ENCODE peak calls at places on chromosome 16, in six cellular contexts. One of them, this sample, is unnamed.

GRCh38 chr16:5619314-5619713 is 521.7 kb upstream of the EEF2KMT start:
- DNase-seq in epithelial cell of proximal tubule: no peak
- DNase-seq in PC-3: no peak
- DNase-seq in HL-60: no peak
- DNase-seq in astrocyte of the spinal cord: no peak
- DNase-seq in CD8-positive, alpha-beta T cell: no peak
- DNase-seq in this sample: no peak

GRCh38 chr16:19245326-19245925 is 40.1 kb upstream of the CLEC19A start:
- DNase-seq in epithelial cell of proximal tubule: no peak
- DNase-seq in PC-3: no peak
- DNase-seq in HL-60: no peak
- DNase-seq in astrocyte of the spinal cord: no peak
- DNase-seq in CD8-positive, alpha-beta T cell: no peak
- DNase-seq in this sample: no peak

GRCh38 chr16:48117217-48118105 is 38.3 kb downstream of the ABCC12 start:
- DNase-seq in epithelial cell of proximal tubule: no peak
- DNase-seq in PC-3: peak
- DNase-seq in HL-60: peak
- DNase-seq in astrocyte of the spinal cord: peak
- DNase-seq in CD8-positive, alpha-beta T cell: peak
- DNase-seq in this sample: no peak

GRCh38 chr16:3060339-3061127 is 4.9 kb upstream of the IL32 start:
- DNase-seq in epithelial cell of proximal tubule: no peak
- DNase-seq in PC-3: no peak
- DNase-seq in HL-60: no peak
- DNase-seq in astrocyte of the spinal cord: no peak
- DNase-seq in CD8-positive, alpha-beta T cell: no peak
- DNase-seq in this sample: no peak

GRCh38 chr16:83015871-83016270 is 389.1 kb downstream of the CDH13 start:
- DNase-seq in epithelial cell of proximal tubule: no peak
- DNase-seq in PC-3: no peak
- DNase-seq in HL-60: no peak
- DNase-seq in astrocyte of the spinal cord: no peak
- DNase-seq in CD8-positive, alpha-beta T cell: no peak
- DNase-seq in this sample: no peak

GRCh38 chr16:86044881-86045600 is 146.1 kb downstream of the IRF8 start:
- DNase-seq in epithelial cell of proximal tubule: no peak
- DNase-seq in PC-3: no peak
- DNase-seq in HL-60: no peak
- DNase-seq in astrocyte of the spinal cord: no peak
- DNase-seq in CD8-positive, alpha-beta T cell: peak
- DNase-seq in this sample: no peak

GRCh38 chr16:87761020-87761506 is 4.7 kb downstream of the KLHDC4 start:
- DNase-seq in epithelial cell of proximal tubule: no peak
- DNase-seq in PC-3: no peak
- DNase-seq in HL-60: no peak
- DNase-seq in astrocyte of the spinal cord: no peak
- DNase-seq in CD8-positive, alpha-beta T cell: no peak
- DNase-seq in this sample: no peak

GRCh38 chr16:79698341-79698753 is 97.8 kb upstream of the MAF start:
- DNase-seq in epithelial cell of proximal tubule: no peak
- DNase-seq in PC-3: no peak
- DNase-seq in HL-60: no peak
- DNase-seq in astrocyte of the spinal cord: peak
- DNase-seq in CD8-positive, alpha-beta T cell: no peak
- DNase-seq in this sample: no peak

GRCh38 chr16:81544261-81544660 is 99.7 kb downstream of the CMIP start:
- DNase-seq in epithelial cell of proximal tubule: no peak
- DNase-seq in PC-3: no peak
- DNase-seq in HL-60: no peak
- DNase-seq in astrocyte of the spinal cord: no peak
- DNase-seq in CD8-positive, alpha-beta T cell: no peak
- DNase-seq in this sample: no peak

GRCh38 chr16:28845173-28846079 is 722 bp downstream of the TUFM start:
- DNase-seq in epithelial cell of proximal tubule: no peak
- DNase-seq in PC-3: peak
- DNase-seq in HL-60: no peak
- DNase-seq in astrocyte of the spinal cord: peak
- DNase-seq in CD8-positive, alpha-beta T cell: no peak
- DNase-seq in this sample: peak

GRCh38 chr16:27199747-27200146 is 3.6 kb upstream of the KDM8 start:
- DNase-seq in epithelial cell of proximal tubule: no peak
- DNase-seq in PC-3: no peak
- DNase-seq in HL-60: peak
- DNase-seq in astrocyte of the spinal cord: peak
- DNase-seq in CD8-positive, alpha-beta T cell: peak
- DNase-seq in this sample: peak

GRCh38 chr16:67943256-67943618 is 683 bp downstream of the LCAT start:
- DNase-seq in epithelial cell of proximal tubule: no peak
- DNase-seq in PC-3: no peak
- DNase-seq in HL-60: no peak
- DNase-seq in astrocyte of the spinal cord: no peak
- DNase-seq in CD8-positive, alpha-beta T cell: no peak
- DNase-seq in this sample: no peak

GRCh38 chr16:22816475-22816874 is 2.5 kb downstream of the HS3ST2 start:
- DNase-seq in epithelial cell of proximal tubule: peak
- DNase-seq in PC-3: peak
- DNase-seq in HL-60: no peak
- DNase-seq in astrocyte of the spinal cord: no peak
- DNase-seq in CD8-positive, alpha-beta T cell: no peak
- DNase-seq in this sample: no peak

GRCh38 chr16:72860726-72861562 is 187.0 kb downstream of the ZFHX3 start:
- DNase-seq in epithelial cell of proximal tubule: no peak
- DNase-seq in PC-3: no peak
- DNase-seq in HL-60: no peak
- DNase-seq in astrocyte of the spinal cord: no peak
- DNase-seq in CD8-positive, alpha-beta T cell: no peak
- DNase-seq in this sample: no peak

GRCh38 chr16:57108432-57108831 is 16.0 kb downstream of the CPNE2 start:
- DNase-seq in epithelial cell of proximal tubule: no peak
- DNase-seq in PC-3: no peak
- DNase-seq in HL-60: no peak
- DNase-seq in astrocyte of the spinal cord: no peak
- DNase-seq in CD8-positive, alpha-beta T cell: no peak
- DNase-seq in this sample: no peak

GRCh38 chr16:52069866-52070265 is 477.1 kb downstream of the TOX3 start:
- DNase-seq in epithelial cell of proximal tubule: no peak
- DNase-seq in PC-3: peak
- DNase-seq in HL-60: no peak
- DNase-seq in astrocyte of the spinal cord: peak
- DNase-seq in CD8-positive, alpha-beta T cell: no peak
- DNase-seq in this sample: no peak

GRCh38 chr16:84546669-84547538 is 42.4 kb upstream of the MEAK7 start:
- DNase-seq in epithelial cell of proximal tubule: no peak
- DNase-seq in PC-3: no peak
- DNase-seq in HL-60: no peak
- DNase-seq in astrocyte of the spinal cord: no peak
- DNase-seq in CD8-positive, alpha-beta T cell: no peak
- DNase-seq in this sample: no peak

GRCh38 chr16:84548508-84548907 is 44.0 kb upstream of the MEAK7 start:
- DNase-seq in epithelial cell of proximal tubule: no peak
- DNase-seq in PC-3: no peak
- DNase-seq in HL-60: no peak
- DNase-seq in astrocyte of the spinal cord: no peak
- DNase-seq in CD8-positive, alpha-beta T cell: peak
- DNase-seq in this sample: no peak

GRCh38 chr16:84547539-84548058 is 43.1 kb upstream of the MEAK7 start:
- DNase-seq in epithelial cell of proximal tubule: no peak
- DNase-seq in PC-3: no peak
- DNase-seq in HL-60: no peak
- DNase-seq in astrocyte of the spinal cord: no peak
- DNase-seq in CD8-positive, alpha-beta T cell: no peak
- DNase-seq in this sample: no peak

GRCh38 chr16:84550096-84550495 is 45.6 kb upstream of the MEAK7 start:
- DNase-seq in epithelial cell of proximal tubule: no peak
- DNase-seq in PC-3: no peak
- DNase-seq in HL-60: no peak
- DNase-seq in astrocyte of the spinal cord: no peak
- DNase-seq in CD8-positive, alpha-beta T cell: no peak
- DNase-seq in this sample: no peak

DNA sequence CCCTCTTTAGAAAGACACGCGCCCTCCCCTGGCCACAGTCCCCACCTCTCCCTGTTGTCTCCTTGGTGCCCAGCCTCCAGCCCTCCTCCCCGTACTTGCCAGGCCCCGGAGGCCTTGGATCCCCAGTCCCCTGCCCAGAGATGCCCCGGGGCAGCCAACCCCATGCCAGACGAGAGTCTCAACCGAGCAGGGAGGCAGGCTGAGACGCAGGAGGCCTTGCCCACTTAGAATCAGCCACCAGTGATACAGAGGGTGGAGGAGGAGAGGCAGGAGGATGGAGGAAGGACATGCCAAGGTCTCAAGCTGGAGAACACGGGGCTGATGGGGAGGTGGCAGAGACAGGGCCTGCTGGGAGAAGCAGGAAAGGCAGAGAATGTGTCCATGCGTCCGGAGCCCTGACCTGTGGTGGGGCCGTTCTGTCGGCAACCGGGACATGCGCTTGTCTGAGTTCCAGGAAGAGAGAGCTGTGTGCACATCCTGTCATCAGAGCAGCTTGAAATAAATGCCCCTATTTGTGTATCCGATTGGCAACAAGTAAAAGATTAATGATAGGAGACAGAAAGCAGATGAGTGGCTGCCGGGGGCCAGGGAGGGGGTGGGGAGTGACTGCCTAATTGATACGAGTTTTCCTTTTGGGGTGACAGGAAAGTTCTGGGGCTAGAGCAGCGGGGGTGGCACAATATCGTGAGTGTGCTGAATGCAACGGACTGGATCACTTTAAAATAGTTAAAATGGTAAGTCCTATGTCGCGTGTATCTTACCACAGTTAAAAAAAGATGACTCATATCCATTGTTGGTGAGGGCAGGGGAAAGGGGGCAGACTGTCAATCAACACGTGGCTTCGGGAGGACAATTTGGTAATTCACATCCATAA is 44.7 kb upstream of the MEAK7 start:
- DNase-seq in epithelial cell of proximal tubule: no peak
- DNase-seq in PC-3: no peak
- DNase-seq in HL-60: no peak
- DNase-seq in astrocyte of the spinal cord: no peak
- DNase-seq in CD8-positive, alpha-beta T cell: peak
- DNase-seq in this sample: no peak
- TF ChIP-seq CTCF in epithelial cell of proximal tubule: no peak
- TF ChIP-seq CTCF in PC-3: no peak
- TF ChIP-seq CTCF in HL-60: no peak
- TF ChIP-seq CTCF in astrocyte of the spinal cord: no peak
- TF ChIP-seq CTCF in CD8-positive, alpha-beta T cell: no peak
- TF ChIP-seq CTCF in this sample: no peak

DNA sequence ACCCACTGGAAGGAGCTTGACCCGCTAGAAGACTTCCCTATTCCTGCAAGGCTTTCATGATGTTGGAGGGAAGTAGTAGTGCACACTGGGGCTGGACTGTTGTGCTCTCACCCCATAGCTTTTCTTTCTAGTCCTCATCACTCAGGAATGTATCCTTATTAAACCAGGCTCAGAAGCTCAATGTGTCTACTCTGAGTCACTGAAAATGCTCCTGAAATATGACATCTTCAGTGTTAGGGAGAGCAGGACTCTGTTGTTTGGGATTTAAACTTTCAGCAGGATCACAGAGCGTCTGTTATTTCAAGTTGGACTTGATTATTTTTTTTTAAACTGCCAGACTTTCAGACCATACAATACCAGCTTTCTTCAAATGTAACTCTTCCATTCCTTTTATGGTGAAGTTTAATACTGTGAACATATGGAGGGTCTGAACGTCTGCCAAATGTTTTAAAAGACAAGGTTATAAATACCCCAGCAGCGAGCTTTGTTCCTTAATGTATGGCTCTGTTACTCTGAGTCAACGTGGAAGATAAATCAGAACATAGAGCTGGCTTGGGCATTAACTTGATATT is 257.5 kb downstream of the CDH11 start:
- DNase-seq in epithelial cell of proximal tubule: no peak
- DNase-seq in PC-3: peak
- DNase-seq in HL-60: no peak
- DNase-seq in astrocyte of the spinal cord: peak
- DNase-seq in CD8-positive, alpha-beta T cell: no peak
- DNase-seq in this sample: no peak
- H3K4me3 ChIP-seq in epithelial cell of proximal tubule: no peak
- H3K4me3 ChIP-seq in PC-3: no peak
- H3K4me3 ChIP-seq in HL-60: no peak
- H3K4me3 ChIP-seq in astrocyte of the spinal cord: no peak
- H3K4me3 ChIP-seq in CD8-positive, alpha-beta T cell: no peak
- H3K4me3 ChIP-seq in this sample: no peak

GRCh38 chr16:8885674-8886592 is 3.8 kb downstream of the LITAFD start:
- DNase-seq in epithelial cell of proximal tubule: no peak
- DNase-seq in PC-3: peak
- DNase-seq in HL-60: no peak
- DNase-seq in astrocyte of the spinal cord: peak
- DNase-seq in CD8-positive, alpha-beta T cell: no peak
- DNase-seq in this sample: no peak
- TF ChIP-seq CTCF in epithelial cell of proximal tubule: peak
- TF ChIP-seq CTCF in PC-3: peak
- TF ChIP-seq CTCF in HL-60: no peak
- TF ChIP-seq CTCF in astrocyte of the spinal cord: peak
- TF ChIP-seq CTCF in CD8-positive, alpha-beta T cell: no peak
- TF ChIP-seq CTCF in this sample: no peak

GRCh38 chr16:10519929-10520868 is 60.2 kb downstream of the EMP2 start:
- DNase-seq in epithelial cell of proximal tubule: no peak
- DNase-seq in PC-3: peak
- DNase-seq in HL-60: no peak
- DNase-seq in astrocyte of the spinal cord: no peak
- DNase-seq in CD8-positive, alpha-beta T cell: no peak
- DNase-seq in this sample: no peak

GRCh38 chr16:10523025-10523424 is 57.4 kb downstream of the EMP2 start:
- DNase-seq in epithelial cell of proximal tubule: no peak
- DNase-seq in PC-3: no peak
- DNase-seq in HL-60: no peak
- DNase-seq in astrocyte of the spinal cord: no peak
- DNase-seq in CD8-positive, alpha-beta T cell: no peak
- DNase-seq in this sample: no peak

GRCh38 chr16:10520869-10521578 is 59.4 kb downstream of the EMP2 start:
- DNase-seq in epithelial cell of proximal tubule: no peak
- DNase-seq in PC-3: no peak
- DNase-seq in HL-60: no peak
- DNase-seq in astrocyte of the spinal cord: no peak
- DNase-seq in CD8-positive, alpha-beta T cell: no peak
- DNase-seq in this sample: no peak

GRCh38 chr16:10519297-10519696 is 61.1 kb downstream of the EMP2 start:
- DNase-seq in epithelial cell of proximal tubule: no peak
- DNase-seq in PC-3: no peak
- DNase-seq in HL-60: peak
- DNase-seq in astrocyte of the spinal cord: no peak
- DNase-seq in CD8-positive, alpha-beta T cell: no peak
- DNase-seq in this sample: no peak

DNA sequence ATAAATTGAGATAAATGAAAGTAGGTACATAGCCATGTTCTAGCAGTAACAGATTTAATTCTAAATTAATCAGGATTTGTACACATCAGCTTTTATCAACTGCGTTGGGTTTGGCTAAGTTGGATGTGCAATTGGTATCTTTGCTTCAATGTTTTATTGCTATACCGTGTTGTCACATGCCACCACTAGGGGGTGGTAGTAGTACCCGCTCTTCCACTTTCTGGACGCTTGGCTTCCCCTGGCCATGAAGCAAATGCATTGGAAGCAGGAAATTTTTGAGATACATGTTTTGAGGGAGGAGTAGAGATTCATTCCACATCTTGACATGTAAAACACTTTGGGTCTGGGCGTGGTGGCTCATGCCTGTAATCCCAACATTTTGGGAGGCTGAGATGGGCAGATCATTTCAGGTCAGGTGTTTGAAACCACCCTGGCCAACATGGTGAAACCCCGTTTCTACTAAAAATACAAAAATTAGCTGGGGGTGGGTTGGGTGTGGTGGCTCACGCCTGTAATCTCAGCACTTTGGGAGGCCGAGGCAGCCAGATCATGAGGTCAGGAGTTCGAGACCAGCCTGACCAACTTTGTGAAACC is 58.6 kb downstream of the EMP2 start:
- DNase-seq in epithelial cell of proximal tubule: no peak
- DNase-seq in PC-3: peak
- DNase-seq in HL-60: peak
- DNase-seq in astrocyte of the spinal cord: peak
- DNase-seq in CD8-positive, alpha-beta T cell: peak
- DNase-seq in this sample: no peak
- H3K4me3 ChIP-seq in epithelial cell of proximal tubule: no peak
- H3K4me3 ChIP-seq in PC-3: no peak
- H3K4me3 ChIP-seq in HL-60: no peak
- H3K4me3 ChIP-seq in astrocyte of the spinal cord: no peak
- H3K4me3 ChIP-seq in CD8-positive, alpha-beta T cell: no peak
- H3K4me3 ChIP-seq in this sample: no peak